ENCODE peak calls at places on chromosomes 4 and X, in nine cellular contexts. One of them, this sample, is unnamed.

GRCh38 chrX:12825801-12826200 is 34.6 kb downstream of the PRPS2 start:
- DNase-seq in epithelial cell of esophagus: no peak
- DNase-seq in OCI-LY7: no peak
- DNase-seq in tibial nerve: no peak
- DNase-seq in cardiac fibroblast: peak; percentile 15
- DNase-seq in HCT116: peak; percentile 44
- DNase-seq in kidney epithelial cell: peak; percentile 50
- DNase-seq in spleen: no peak
- DNase-seq in astrocyte of the spinal cord: peak; percentile 15
- DNase-seq in this sample: peak; percentile 8

GRCh38 chrX:3518870-3519269 is 172.4 kb upstream of the MXRA5 start:
- DNase-seq in epithelial cell of esophagus: peak; percentile 1
- DNase-seq in OCI-LY7: no peak
- DNase-seq in tibial nerve: no peak
- DNase-seq in cardiac fibroblast: peak; percentile 83
- DNase-seq in HCT116: peak; percentile 63
- DNase-seq in kidney epithelial cell: no peak
- DNase-seq in spleen: no peak
- DNase-seq in astrocyte of the spinal cord: peak; percentile 89
- DNase-seq in this sample: peak; percentile 76

GRCh38 chr4:77465271-77465670 is 140.3 kb upstream of the CXCL13 start:
- DNase-seq in epithelial cell of esophagus: peak; percentile 50
- DNase-seq in OCI-LY7: no peak
- DNase-seq in tibial nerve: no peak
- DNase-seq in cardiac fibroblast: peak; percentile 49
- DNase-seq in HCT116: no peak
- DNase-seq in kidney epithelial cell: no peak
- DNase-seq in spleen: no peak
- DNase-seq in astrocyte of the spinal cord: peak; percentile 8
- DNase-seq in this sample: peak; percentile 57

GRCh38 chr4:19026281-19026680 is 1004.7 kb upstream of the LCORL start:
- DNase-seq in epithelial cell of esophagus: no peak
- DNase-seq in OCI-LY7: no peak
- DNase-seq in tibial nerve: no peak
- DNase-seq in cardiac fibroblast: no peak
- DNase-seq in HCT116: no peak
- DNase-seq in kidney epithelial cell: no peak
- DNase-seq in spleen: no peak
- DNase-seq in astrocyte of the spinal cord: peak; percentile 33
- DNase-seq in this sample: no peak

GRCh38 chrX:63922221-63922620 is 137.2 kb upstream of the ARHGEF9 start:
- DNase-seq in epithelial cell of esophagus: peak; percentile 28
- DNase-seq in OCI-LY7: no peak
- DNase-seq in tibial nerve: no peak
- DNase-seq in cardiac fibroblast: peak; percentile 85
- DNase-seq in HCT116: no peak
- DNase-seq in kidney epithelial cell: no peak
- DNase-seq in spleen: no peak
- DNase-seq in astrocyte of the spinal cord: peak; percentile 24
- DNase-seq in this sample: peak; percentile 36

GRCh38 chrX:13028871-13029336 is 15.5 kb downstream of the FAM9C start:
- DNase-seq in epithelial cell of esophagus: peak; percentile 60
- DNase-seq in OCI-LY7: no peak
- DNase-seq in tibial nerve: no peak
- DNase-seq in cardiac fibroblast: peak; percentile 15
- DNase-seq in HCT116: no peak
- DNase-seq in kidney epithelial cell: no peak
- DNase-seq in spleen: no peak
- DNase-seq in astrocyte of the spinal cord: no peak
- DNase-seq in this sample: no peak

GRCh38 chrX:113202601-113203000 is 362.0 kb upstream of the AMOT start:
- DNase-seq in epithelial cell of esophagus: no peak
- DNase-seq in OCI-LY7: no peak
- DNase-seq in tibial nerve: no peak
- DNase-seq in cardiac fibroblast: no peak
- DNase-seq in HCT116: no peak
- DNase-seq in kidney epithelial cell: no peak
- DNase-seq in spleen: no peak
- DNase-seq in astrocyte of the spinal cord: no peak
- DNase-seq in this sample: no peak

GRCh38 chr4:143362392-143363046 is 25.8 kb downstream of the GAB1 start:
- DNase-seq in epithelial cell of esophagus: no peak
- DNase-seq in OCI-LY7: no peak
- DNase-seq in tibial nerve: no peak
- DNase-seq in cardiac fibroblast: no peak
- DNase-seq in HCT116: no peak
- DNase-seq in kidney epithelial cell: no peak
- DNase-seq in spleen: no peak
- DNase-seq in astrocyte of the spinal cord: no peak
- DNase-seq in this sample: no peak

GRCh38 chr4:41320278-41320677 is 63.5 kb downstream of the UCHL1 start:
- DNase-seq in epithelial cell of esophagus: no peak
- DNase-seq in OCI-LY7: no peak
- DNase-seq in tibial nerve: no peak
- DNase-seq in cardiac fibroblast: no peak
- DNase-seq in HCT116: no peak
- DNase-seq in kidney epithelial cell: no peak
- DNase-seq in spleen: no peak
- DNase-seq in astrocyte of the spinal cord: no peak
- DNase-seq in this sample: no peak

GRCh38 chr4:41320786-41321185 is 64.1 kb downstream of the UCHL1 start:
- DNase-seq in epithelial cell of esophagus: no peak
- DNase-seq in OCI-LY7: no peak
- DNase-seq in tibial nerve: no peak
- DNase-seq in cardiac fibroblast: no peak
- DNase-seq in HCT116: no peak
- DNase-seq in kidney epithelial cell: no peak
- DNase-seq in spleen: no peak
- DNase-seq in astrocyte of the spinal cord: no peak
- DNase-seq in this sample: no peak

GRCh38 chr4:41322613-41323012 is 65.9 kb downstream of the UCHL1 start:
- DNase-seq in epithelial cell of esophagus: no peak
- DNase-seq in OCI-LY7: no peak
- DNase-seq in tibial nerve: no peak
- DNase-seq in cardiac fibroblast: no peak
- DNase-seq in HCT116: no peak
- DNase-seq in kidney epithelial cell: no peak
- DNase-seq in spleen: no peak
- DNase-seq in astrocyte of the spinal cord: no peak
- DNase-seq in this sample: no peak

GRCh38 chr4:41323186-41323585 is 66.5 kb downstream of the UCHL1 start:
- DNase-seq in epithelial cell of esophagus: no peak
- DNase-seq in OCI-LY7: no peak
- DNase-seq in tibial nerve: no peak
- DNase-seq in cardiac fibroblast: no peak
- DNase-seq in HCT116: no peak
- DNase-seq in kidney epithelial cell: no peak
- DNase-seq in spleen: no peak
- DNase-seq in astrocyte of the spinal cord: no peak
- DNase-seq in this sample: peak; percentile 8

GRCh38 chr4:41321216-41321945 is 64.7 kb downstream of the UCHL1 start:
- DNase-seq in epithelial cell of esophagus: no peak
- DNase-seq in OCI-LY7: no peak
- DNase-seq in tibial nerve: no peak
- DNase-seq in cardiac fibroblast: no peak
- DNase-seq in HCT116: no peak
- DNase-seq in kidney epithelial cell: no peak
- DNase-seq in spleen: no peak
- DNase-seq in astrocyte of the spinal cord: no peak
- DNase-seq in this sample: no peak
- H3K4me3 ChIP-seq in epithelial cell of esophagus: no peak overlapping the region
- H3K4me3 ChIP-seq in OCI-LY7: no peak overlapping the region
- H3K4me3 ChIP-seq in tibial nerve: no peak overlapping the region
- H3K4me3 ChIP-seq in cardiac fibroblast: no peak overlapping the region
- H3K4me3 ChIP-seq in HCT116: no peak overlapping the region
- H3K4me3 ChIP-seq in kidney epithelial cell: no peak overlapping the region
- H3K4me3 ChIP-seq in spleen: no peak overlapping the region
- H3K4me3 ChIP-seq in astrocyte of the spinal cord: no peak overlapping the region
- H3K4me3 ChIP-seq in this sample: no peak overlapping the region

GRCh38 chr4:151029537-151029936 is 14.5 kb upstream of the LRBA start:
- DNase-seq in epithelial cell of esophagus: no peak
- DNase-seq in OCI-LY7: no peak
- DNase-seq in tibial nerve: no peak
- DNase-seq in cardiac fibroblast: no peak
- DNase-seq in HCT116: no peak
- DNase-seq in kidney epithelial cell: no peak
- DNase-seq in spleen: no peak
- DNase-seq in astrocyte of the spinal cord: no peak
- DNase-seq in this sample: no peak
- TF ChIP-seq CTCF in epithelial cell of esophagus: no peak
- TF ChIP-seq CTCF in OCI-LY7: no peak
- TF ChIP-seq CTCF in tibial nerve: no peak
- TF ChIP-seq CTCF in cardiac fibroblast: no peak
- TF ChIP-seq CTCF in HCT116: no peak
- TF ChIP-seq CTCF in kidney epithelial cell: no peak
- TF ChIP-seq CTCF in spleen: no peak
- TF ChIP-seq CTCF in astrocyte of the spinal cord: no peak
- TF ChIP-seq CTCF in this sample: no peak

GRCh38 chr4:13548984-13549546 is 4.8 kb upstream of the NKX3-2 start:
- DNase-seq in epithelial cell of esophagus: peak; percentile 81
- DNase-seq in OCI-LY7: peak; percentile 87
- DNase-seq in tibial nerve: peak; percentile 79
- DNase-seq in cardiac fibroblast: peak; percentile 86
- DNase-seq in HCT116: peak; percentile 79
- DNase-seq in kidney epithelial cell: no peak
- DNase-seq in spleen: peak; percentile 92
- DNase-seq in astrocyte of the spinal cord: peak; percentile 80
- DNase-seq in this sample: peak; percentile 89

GRCh38 chr4:13547563-13548041 is 3.3 kb upstream of the NKX3-2 start:
- DNase-seq in epithelial cell of esophagus: no peak
- DNase-seq in OCI-LY7: peak; percentile 78
- DNase-seq in tibial nerve: no peak
- DNase-seq in cardiac fibroblast: no peak
- DNase-seq in HCT116: no peak
- DNase-seq in kidney epithelial cell: no peak
- DNase-seq in spleen: peak; percentile 80
- DNase-seq in astrocyte of the spinal cord: no peak
- DNase-seq in this sample: no peak

GRCh38 chr4:13546855-13547562 is 2.7 kb upstream of the NKX3-2 start:
- DNase-seq in epithelial cell of esophagus: peak; percentile 31
- DNase-seq in OCI-LY7: peak; percentile 12
- DNase-seq in tibial nerve: no peak
- DNase-seq in cardiac fibroblast: no peak
- DNase-seq in HCT116: no peak
- DNase-seq in kidney epithelial cell: no peak
- DNase-seq in spleen: peak; percentile 83
- DNase-seq in astrocyte of the spinal cord: no peak
- DNase-seq in this sample: no peak

GRCh38 chr4:13546374-13546854 is 2.1 kb upstream of the NKX3-2 start:
- DNase-seq in epithelial cell of esophagus: no peak
- DNase-seq in OCI-LY7: no peak
- DNase-seq in tibial nerve: no peak
- DNase-seq in cardiac fibroblast: no peak
- DNase-seq in HCT116: no peak
- DNase-seq in kidney epithelial cell: no peak
- DNase-seq in spleen: no peak
- DNase-seq in astrocyte of the spinal cord: no peak
- DNase-seq in this sample: no peak

GRCh38 chr4:13548059-13548983 is 4.0 kb upstream of the NKX3-2 start:
- DNase-seq in epithelial cell of esophagus: peak; percentile 40
- DNase-seq in OCI-LY7: no peak
- DNase-seq in tibial nerve: no peak
- DNase-seq in cardiac fibroblast: no peak
- DNase-seq in HCT116: no peak
- DNase-seq in kidney epithelial cell: no peak
- DNase-seq in spleen: peak; percentile 69
- DNase-seq in astrocyte of the spinal cord: peak; percentile 32
- DNase-seq in this sample: peak; percentile 52
- H3K4me3 ChIP-seq in epithelial cell of esophagus: no peak overlapping the region
- H3K4me3 ChIP-seq in OCI-LY7: peak overlapping the region; percentile 68
- H3K4me3 ChIP-seq in tibial nerve: no peak overlapping the region
- H3K4me3 ChIP-seq in cardiac fibroblast: no peak overlapping the region
- H3K4me3 ChIP-seq in HCT116: peak overlapping the region; percentile 43
- H3K4me3 ChIP-seq in kidney epithelial cell: no peak overlapping the region
- H3K4me3 ChIP-seq in spleen: peak overlapping the region; percentile 39
- H3K4me3 ChIP-seq in astrocyte of the spinal cord: peak overlapping the region; percentile 15
- H3K4me3 ChIP-seq in this sample: no peak overlapping the region

GRCh38 chr4:10344824-10345223 is 112.4 kb downstream of the ZNF518B start:
- DNase-seq in epithelial cell of esophagus: no peak
- DNase-seq in OCI-LY7: no peak
- DNase-seq in tibial nerve: no peak
- DNase-seq in cardiac fibroblast: no peak
- DNase-seq in HCT116: no peak
- DNase-seq in kidney epithelial cell: no peak
- DNase-seq in spleen: no peak
- DNase-seq in astrocyte of the spinal cord: no peak
- DNase-seq in this sample: no peak
- TF ChIP-seq CTCF in epithelial cell of esophagus: no peak
- TF ChIP-seq CTCF in OCI-LY7: no peak
- TF ChIP-seq CTCF in tibial nerve: no peak
- TF ChIP-seq CTCF in cardiac fibroblast: no peak
- TF ChIP-seq CTCF in HCT116: no peak
- TF ChIP-seq CTCF in kidney epithelial cell: no peak
- TF ChIP-seq CTCF in spleen: no peak
- TF ChIP-seq CTCF in astrocyte of the spinal cord: no peak
- TF ChIP-seq CTCF in this sample: no peak

GRCh38 chr4:87937523-87937922 is 38.0 kb upstream of the SPP1 start:
- DNase-seq in epithelial cell of esophagus: no peak
- DNase-seq in OCI-LY7: no peak
- DNase-seq in tibial nerve: no peak
- DNase-seq in cardiac fibroblast: no peak
- DNase-seq in HCT116: no peak
- DNase-seq in kidney epithelial cell: no peak
- DNase-seq in spleen: no peak
- DNase-seq in astrocyte of the spinal cord: no peak
- DNase-seq in this sample: no peak
- H3K4me3 ChIP-seq in epithelial cell of esophagus: no peak overlapping the region
- H3K4me3 ChIP-seq in OCI-LY7: no peak overlapping the region
- H3K4me3 ChIP-seq in tibial nerve: no peak overlapping the region
- H3K4me3 ChIP-seq in cardiac fibroblast: no peak overlapping the region
- H3K4me3 ChIP-seq in HCT116: no peak overlapping the region
- H3K4me3 ChIP-seq in kidney epithelial cell: no peak overlapping the region
- H3K4me3 ChIP-seq in spleen: no peak overlapping the region
- H3K4me3 ChIP-seq in astrocyte of the spinal cord: no peak overlapping the region
- H3K4me3 ChIP-seq in this sample: no peak overlapping the region

GRCh38 chrX:123884809-123885408 is 25.1 kb downstream of the XIAP start:
- DNase-seq in epithelial cell of esophagus: peak; percentile 54
- DNase-seq in OCI-LY7: peak; percentile 69
- DNase-seq in tibial nerve: no peak
- DNase-seq in cardiac fibroblast: peak; percentile 65
- DNase-seq in HCT116: no peak
- DNase-seq in kidney epithelial cell: no peak
- DNase-seq in spleen: no peak
- DNase-seq in astrocyte of the spinal cord: peak; percentile 55
- DNase-seq in this sample: no peak
- TF ChIP-seq CTCF in epithelial cell of esophagus: peak; percentile 38
- TF ChIP-seq CTCF in OCI-LY7: peak; percentile 79
- TF ChIP-seq CTCF in tibial nerve: no peak
- TF ChIP-seq CTCF in cardiac fibroblast: peak; percentile 25
- TF ChIP-seq CTCF in HCT116: peak; percentile 52
- TF ChIP-seq CTCF in kidney epithelial cell: peak; percentile 44
- TF ChIP-seq CTCF in spleen: no peak
- TF ChIP-seq CTCF in astrocyte of the spinal cord: peak; percentile 47
- TF ChIP-seq CTCF in this sample: peak; percentile 28